ENCODE peak calls at places on chromosomes 3 and 15, in four cellular contexts. S is myocyte; N is effector CD4-positive, alpha-beta T cell; J is activated CD4-positive, alpha-beta T cell treated with anti-CD3 and anti-CD28 coated beads, Interleukin-2, amount 50 U/mL, for 4 hours. Y is an unnamed sample.

GRCh38 chr3:116947809-116948208 is 238.2 kb downstream of the TUSC7 start:
- DNase-seq in S (no peak), N (no peak), J (no peak), Y (no peak)

GRCh38 chr3:195925746-195926145 is 17.4 kb upstream of the TNK2 start:
- DNase-seq in S (no peak), N (no peak), J (no peak), Y (no peak)

GRCh38 chr3:16079519-16079918 is 95.0 kb upstream of the GALNT15 start:
- DNase-seq in S (peak), N (no peak), J (no peak), Y (no peak)

GRCh38 chr3:110027446-110027845 is 690.1 kb upstream of the DPPA4 start:
- DNase-seq in S (peak), N (no peak), J (no peak), Y (no peak)

GRCh38 chr3:186614597-186615483 is 2.0 kb downstream of the AHSG start:
- DNase-seq in S (peak), N (peak), J (peak), Y (peak)

GRCh38 chr15:31402003-31402402 is 75.4 kb downstream of the KLF13 start:
- DNase-seq in S (no peak), N (no peak), J (no peak), Y (no peak)

GRCh38 chr15:65856821-65857455 is 12.4 kb upstream of the RAB11A start:
- DNase-seq in S (peak), N (peak), J (peak), Y (peak)

GRCh38 chr3:182962162-182962561 is 18.2 kb downstream of the DCUN1D1 start:
- DNase-seq in S (no peak), N (no peak), J (no peak), Y (no peak)

GRCh38 chr3:39101022-39101689 is 6.3 kb downstream of the GORASP1 start:
- DNase-seq in S (peak), N (peak), J (peak), Y (peak)

GRCh38 chr3:58422756-58423324 is 10.8 kb downstream of the PDHB start:
- DNase-seq in S (peak), N (no peak), J (no peak), Y (no peak)

GRCh38 chr3:151228291-151229125 is 25.5 kb upstream of the GPR171 start:
- DNase-seq in S (peak), N (no peak), J (no peak), Y (no peak)

GRCh38 chr3:46612324-46612723 is at the start of gene FAM240A:
- DNase-seq in S (peak), N (no peak), J (no peak), Y (no peak)

GRCh38 chr3:197426161-197426566 is 127.8 kb upstream of the DLG1 start:
- DNase-seq in S (no peak), N (no peak), J (no peak), Y (no peak)

GRCh38 chr3:128379768-128380167 is 86.9 kb downstream of the DNAJB8 start:
- DNase-seq in S (peak), N (no peak), J (no peak), Y (no peak)

GRCh38 chr3:118097660-118098059 is 937.0 kb downstream of the IGSF11 start:
- DNase-seq in S (no peak), N (no peak), J (no peak), Y (no peak)

GRCh38 chr15:65377976-65378366 is at the start of gene IGDCC3:
- DNase-seq in S (peak), N (no peak), J (no peak), Y (no peak)

GRCh38 chr3:377158-377561 is 180.6 kb downstream of the CHL1 start:
- DNase-seq in S (peak), N (no peak), J (no peak), Y (no peak)

GRCh38 chr3:40843851-40844548 is 319.2 kb downstream of the ZNF621 start:
- DNase-seq in S (no peak), N (no peak), J (no peak), Y (no peak)

GRCh38 chr15:46251873-46252272 is 617.0 kb downstream of the SQOR start:
- DNase-seq in S (no peak), N (no peak), J (no peak), Y (no peak)

GRCh38 chr15:78092111-78093041 is at the start of gene SH2D7:
- DNase-seq in S (peak), N (no peak), J (no peak), Y (no peak)